ENCODE peak calls at places on chromosomes 16 and 17, in nine cellular contexts. One of them, this sample, is unnamed.

GRCh38 chr17:29590979-29591736 is 1.7 kb upstream of the GIT1 start:
- DNase-seq in thoracic aorta: no peak
- DNase-seq in lower leg skin: peak
- DNase-seq in fibroblast of lung: peak
- DNase-seq in fibroblast of the aortic adventitia: peak
- DNase-seq in testis: peak
- DNase-seq in heart right ventricle: peak
- DNase-seq in astrocyte of the spinal cord: no peak
- DNase-seq in astrocyte: peak
- DNase-seq in this sample: peak

GRCh38 chr16:65119905-65120341 is 1.9 kb downstream of the CDH11 start:
- DNase-seq in testis: peak
- DNase-seq in astrocyte: peak
- DNase-seq in fibroblast of lung: peak
- DNase-seq in thoracic aorta: no peak
- DNase-seq in heart right ventricle: no peak
- DNase-seq in fibroblast of the aortic adventitia: peak
- DNase-seq in lower leg skin: no peak
- DNase-seq in astrocyte of the spinal cord: peak
- DNase-seq in this sample: peak

GRCh38 chr17:7589204-7589868 is 558 bp downstream of the SOX15 start:
- DNase-seq in testis: peak
- DNase-seq in thoracic aorta: no peak
- DNase-seq in heart right ventricle: peak
- DNase-seq in fibroblast of the aortic adventitia: peak
- DNase-seq in fibroblast of lung: peak
- DNase-seq in astrocyte: peak
- DNase-seq in astrocyte of the spinal cord: peak
- DNase-seq in lower leg skin: peak
- DNase-seq in this sample: peak

GRCh38 chr17:48441231-48441711 is 11.3 kb upstream of the SKAP1 start:
- DNase-seq in heart right ventricle: no peak
- DNase-seq in astrocyte of the spinal cord: no peak
- DNase-seq in fibroblast of the aortic adventitia: no peak
- DNase-seq in lower leg skin: no peak
- DNase-seq in thoracic aorta: no peak
- DNase-seq in fibroblast of lung: no peak
- DNase-seq in testis: no peak
- DNase-seq in astrocyte: no peak
- DNase-seq in this sample: no peak

GRCh38 chr16:89530401-89531381 is 22.5 kb downstream of the SPG7 start:
- DNase-seq in astrocyte of the spinal cord: no peak
- DNase-seq in lower leg skin: no peak
- DNase-seq in heart right ventricle: no peak
- DNase-seq in fibroblast of lung: no peak
- DNase-seq in thoracic aorta: no peak
- DNase-seq in fibroblast of the aortic adventitia: no peak
- DNase-seq in testis: no peak
- DNase-seq in astrocyte: no peak
- DNase-seq in this sample: no peak

GRCh38 chr16:47492428-47493357 is 31.6 kb downstream of the PHKB start:
- DNase-seq in astrocyte of the spinal cord: peak
- DNase-seq in lower leg skin: peak
- DNase-seq in fibroblast of the aortic adventitia: peak
- DNase-seq in heart right ventricle: peak
- DNase-seq in testis: peak
- DNase-seq in thoracic aorta: peak
- DNase-seq in fibroblast of lung: peak
- DNase-seq in astrocyte: no peak
- DNase-seq in this sample: peak

GRCh38 chr17:78168906-78169793 is 769 bp downstream of the SYNGR2 start:
- DNase-seq in heart right ventricle: peak
- DNase-seq in astrocyte: no peak
- DNase-seq in fibroblast of the aortic adventitia: no peak
- DNase-seq in astrocyte of the spinal cord: peak
- DNase-seq in thoracic aorta: no peak
- DNase-seq in lower leg skin: no peak
- DNase-seq in fibroblast of lung: no peak
- DNase-seq in testis: peak
- DNase-seq in this sample: no peak

GRCh38 chr17:27627514-27627913 is 3.5 kb upstream of the LGALS9 start:
- DNase-seq in fibroblast of the aortic adventitia: no peak
- DNase-seq in thoracic aorta: no peak
- DNase-seq in lower leg skin: no peak
- DNase-seq in testis: no peak
- DNase-seq in heart right ventricle: no peak
- DNase-seq in astrocyte of the spinal cord: no peak
- DNase-seq in astrocyte: no peak
- DNase-seq in fibroblast of lung: no peak
- DNase-seq in this sample: no peak

GRCh38 chr16:6643083-6643686 is 689.5 kb upstream of the RBFOX1 start:
- DNase-seq in fibroblast of lung: peak
- DNase-seq in thoracic aorta: no peak
- DNase-seq in heart right ventricle: peak
- DNase-seq in testis: peak
- DNase-seq in fibroblast of the aortic adventitia: peak
- DNase-seq in astrocyte of the spinal cord: peak
- DNase-seq in lower leg skin: peak
- DNase-seq in astrocyte: peak
- DNase-seq in this sample: peak

DNA sequence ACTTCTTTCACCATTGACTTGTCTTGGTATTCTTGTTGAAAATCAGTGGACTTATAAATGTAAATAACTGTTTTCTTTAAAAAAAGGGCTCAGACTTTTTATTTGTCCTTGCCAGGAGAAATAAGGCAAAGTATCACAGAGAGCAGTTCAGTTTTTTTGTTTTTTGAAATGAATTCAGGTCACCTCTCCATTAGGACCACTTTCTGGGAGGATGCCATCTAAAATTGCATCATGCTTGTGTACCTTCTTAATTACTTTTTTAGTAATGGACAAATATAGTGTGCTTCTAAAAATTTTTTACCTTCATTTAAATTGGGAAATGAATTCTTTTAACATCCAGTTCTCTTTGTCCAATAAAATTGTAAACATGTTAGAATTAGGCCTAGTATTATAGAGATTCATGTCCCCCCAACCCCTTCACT is 210.0 kb downstream of the BCAS3 start:
- DNase-seq in astrocyte of the spinal cord: no peak
- DNase-seq in astrocyte: no peak
- DNase-seq in fibroblast of the aortic adventitia: no peak
- DNase-seq in heart right ventricle: no peak
- DNase-seq in lower leg skin: no peak
- DNase-seq in thoracic aorta: no peak
- DNase-seq in fibroblast of lung: no peak
- DNase-seq in testis: no peak
- DNase-seq in this sample: no peak
- H3K4me3 ChIP-seq in astrocyte of the spinal cord: no peak
- H3K4me3 ChIP-seq in astrocyte: no peak
- H3K4me3 ChIP-seq in fibroblast of the aortic adventitia: no peak
- H3K4me3 ChIP-seq in heart right ventricle: peak
- H3K4me3 ChIP-seq in lower leg skin: no peak
- H3K4me3 ChIP-seq in thoracic aorta: no peak
- H3K4me3 ChIP-seq in fibroblast of lung: no peak
- H3K4me3 ChIP-seq in testis: no peak
- H3K4me3 ChIP-seq in this sample: no peak

GRCh38 chr17:40551091-40551873 is 14.0 kb downstream of the CCR7 start:
- DNase-seq in thoracic aorta: no peak
- DNase-seq in astrocyte: peak
- DNase-seq in fibroblast of the aortic adventitia: peak
- DNase-seq in fibroblast of lung: peak
- DNase-seq in testis: peak
- DNase-seq in heart right ventricle: peak
- DNase-seq in lower leg skin: peak
- DNase-seq in astrocyte of the spinal cord: peak
- DNase-seq in this sample: peak

GRCh38 chr17:40554646-40555295 is 10.5 kb downstream of the CCR7 start:
- DNase-seq in heart right ventricle: no peak
- DNase-seq in thoracic aorta: no peak
- DNase-seq in astrocyte: no peak
- DNase-seq in fibroblast of the aortic adventitia: no peak
- DNase-seq in lower leg skin: peak
- DNase-seq in astrocyte of the spinal cord: no peak
- DNase-seq in fibroblast of lung: no peak
- DNase-seq in testis: no peak
- DNase-seq in this sample: no peak

GRCh38 chr17:40553694-40554534 is 11.4 kb downstream of the CCR7 start:
- DNase-seq in fibroblast of lung: peak
- DNase-seq in astrocyte of the spinal cord: peak
- DNase-seq in fibroblast of the aortic adventitia: peak
- DNase-seq in testis: peak
- DNase-seq in astrocyte: peak
- DNase-seq in thoracic aorta: no peak
- DNase-seq in heart right ventricle: peak
- DNase-seq in lower leg skin: peak
- DNase-seq in this sample: peak

GRCh38 chr17:40551874-40552768 is 13.2 kb downstream of the CCR7 start:
- DNase-seq in thoracic aorta: no peak
- DNase-seq in astrocyte of the spinal cord: peak
- DNase-seq in fibroblast of lung: peak
- DNase-seq in fibroblast of the aortic adventitia: peak
- DNase-seq in lower leg skin: peak
- DNase-seq in heart right ventricle: no peak
- DNase-seq in astrocyte: peak
- DNase-seq in testis: peak
- DNase-seq in this sample: peak

DNA sequence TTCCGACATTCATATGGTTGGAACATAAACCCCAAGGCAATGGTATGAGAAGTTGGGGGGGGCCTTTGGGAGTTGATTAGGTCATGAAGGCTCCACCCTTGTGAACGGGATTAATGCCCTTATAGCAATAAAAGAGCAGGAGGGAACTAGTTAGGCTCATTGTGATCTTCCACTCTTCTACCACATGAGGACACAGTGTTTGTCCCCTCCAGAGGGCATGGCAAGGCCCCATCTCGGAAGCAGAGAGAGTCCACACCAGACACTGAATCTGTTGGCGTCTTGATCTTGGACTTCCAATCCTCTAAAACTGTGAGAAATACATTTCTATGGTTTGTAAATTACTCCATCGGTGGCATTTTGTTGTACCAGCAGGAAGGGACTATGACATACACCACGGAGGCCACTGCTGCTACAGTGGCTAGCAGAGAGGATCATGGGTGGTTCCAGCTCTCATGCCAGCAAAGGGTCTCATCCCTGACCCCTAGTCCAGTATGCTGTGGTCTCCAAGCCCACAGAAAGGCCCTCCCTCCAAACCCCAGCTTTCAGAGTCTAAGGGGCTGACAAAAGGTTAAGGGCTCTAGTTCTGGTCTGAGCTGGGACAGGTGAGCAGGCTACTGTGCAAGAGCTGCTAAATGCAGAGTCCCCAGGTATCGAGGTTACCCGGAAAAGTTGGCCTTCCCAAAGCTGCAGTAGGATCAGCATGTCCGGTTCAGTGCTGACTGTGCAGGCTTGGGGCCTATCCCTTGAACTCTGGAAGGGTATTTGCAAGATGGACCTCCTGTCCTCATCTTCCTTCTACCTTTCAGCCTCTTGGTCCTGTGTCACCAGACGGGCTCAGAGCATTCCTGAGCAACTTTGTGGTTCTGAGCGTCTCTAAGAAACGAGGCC is 12.2 kb downstream of the CCR7 start:
- DNase-seq in thoracic aorta: no peak
- DNase-seq in fibroblast of the aortic adventitia: no peak
- DNase-seq in testis: no peak
- DNase-seq in heart right ventricle: no peak
- DNase-seq in astrocyte of the spinal cord: no peak
- DNase-seq in lower leg skin: peak
- DNase-seq in astrocyte: no peak
- DNase-seq in fibroblast of lung: no peak
- DNase-seq in this sample: no peak
- H3K4me3 ChIP-seq in thoracic aorta: no peak
- H3K4me3 ChIP-seq in fibroblast of the aortic adventitia: no peak
- H3K4me3 ChIP-seq in testis: no peak
- H3K4me3 ChIP-seq in heart right ventricle: no peak
- H3K4me3 ChIP-seq in astrocyte of the spinal cord: no peak
- H3K4me3 ChIP-seq in lower leg skin: no peak
- H3K4me3 ChIP-seq in astrocyte: no peak
- H3K4me3 ChIP-seq in fibroblast of lung: no peak
- H3K4me3 ChIP-seq in this sample: no peak

GRCh38 chr16:10877472-10877946 is 507 bp downstream of the CIITA start:
- DNase-seq in astrocyte of the spinal cord: no peak
- DNase-seq in fibroblast of the aortic adventitia: no peak
- DNase-seq in fibroblast of lung: no peak
- DNase-seq in testis: no peak
- DNase-seq in lower leg skin: no peak
- DNase-seq in astrocyte: no peak
- DNase-seq in thoracic aorta: no peak
- DNase-seq in heart right ventricle: no peak
- DNase-seq in this sample: no peak
- H3K4me3 ChIP-seq in astrocyte of the spinal cord: no peak
- H3K4me3 ChIP-seq in fibroblast of the aortic adventitia: no peak
- H3K4me3 ChIP-seq in fibroblast of lung: no peak
- H3K4me3 ChIP-seq in testis: no peak
- H3K4me3 ChIP-seq in lower leg skin: no peak
- H3K4me3 ChIP-seq in astrocyte: no peak
- H3K4me3 ChIP-seq in thoracic aorta: peak
- H3K4me3 ChIP-seq in heart right ventricle: peak
- H3K4me3 ChIP-seq in this sample: no peak

GRCh38 chr17:56176101-56176500 is 22.8 kb downstream of the ANKFN1 start:
- DNase-seq in heart right ventricle: no peak
- DNase-seq in astrocyte: peak
- DNase-seq in thoracic aorta: no peak
- DNase-seq in fibroblast of lung: no peak
- DNase-seq in astrocyte of the spinal cord: peak
- DNase-seq in testis: no peak
- DNase-seq in fibroblast of the aortic adventitia: peak
- DNase-seq in lower leg skin: no peak
- DNase-seq in this sample: no peak

GRCh38 chr17:56173958-56174357 is 20.7 kb downstream of the ANKFN1 start:
- DNase-seq in astrocyte: no peak
- DNase-seq in fibroblast of lung: no peak
- DNase-seq in testis: no peak
- DNase-seq in thoracic aorta: no peak
- DNase-seq in lower leg skin: no peak
- DNase-seq in astrocyte of the spinal cord: no peak
- DNase-seq in heart right ventricle: peak
- DNase-seq in fibroblast of the aortic adventitia: no peak
- DNase-seq in this sample: no peak

GRCh38 chr17:56173026-56173425 is 19.8 kb downstream of the ANKFN1 start:
- DNase-seq in thoracic aorta: no peak
- DNase-seq in fibroblast of lung: no peak
- DNase-seq in lower leg skin: no peak
- DNase-seq in astrocyte: no peak
- DNase-seq in testis: no peak
- DNase-seq in heart right ventricle: no peak
- DNase-seq in astrocyte of the spinal cord: no peak
- DNase-seq in fibroblast of the aortic adventitia: no peak
- DNase-seq in this sample: no peak

GRCh38 chr17:56175299-56175935 is 22.1 kb downstream of the ANKFN1 start:
- DNase-seq in thoracic aorta: no peak
- DNase-seq in fibroblast of lung: no peak
- DNase-seq in heart right ventricle: no peak
- DNase-seq in fibroblast of the aortic adventitia: no peak
- DNase-seq in astrocyte: no peak
- DNase-seq in lower leg skin: no peak
- DNase-seq in astrocyte of the spinal cord: no peak
- DNase-seq in testis: no peak
- DNase-seq in this sample: no peak

GRCh38 chr17:56174421-56174820 is 21.1 kb downstream of the ANKFN1 start:
- DNase-seq in testis: no peak
- DNase-seq in astrocyte: no peak
- DNase-seq in fibroblast of lung: no peak
- DNase-seq in astrocyte of the spinal cord: no peak
- DNase-seq in heart right ventricle: no peak
- DNase-seq in fibroblast of the aortic adventitia: no peak
- DNase-seq in lower leg skin: no peak
- DNase-seq in thoracic aorta: no peak
- DNase-seq in this sample: no peak
- H3K4me3 ChIP-seq in testis: no peak
- H3K4me3 ChIP-seq in astrocyte: no peak
- H3K4me3 ChIP-seq in fibroblast of lung: no peak
- H3K4me3 ChIP-seq in astrocyte of the spinal cord: no peak
- H3K4me3 ChIP-seq in heart right ventricle: no peak
- H3K4me3 ChIP-seq in fibroblast of the aortic adventitia: no peak
- H3K4me3 ChIP-seq in lower leg skin: no peak
- H3K4me3 ChIP-seq in thoracic aorta: no peak
- H3K4me3 ChIP-seq in this sample: no peak